ENCODE peak calls at places on chromosomes 13 and 19, in eight cellular contexts. C is suprapubic skin, D is breast epithelium, O is IMR-90, I is spleen, R is GM12878, A is tibial nerve, Y is transverse colon. B is an unnamed sample.

GRCh38 chr19:43596842-43597461 is 557 bp downstream of the ZNF576 start:
- DNase-seq in I (no peak), O (peak; percentile 13), R (no peak), Y (no peak), C (no peak), D (no peak), A (no peak), B (no peak)

GRCh38 chr13:113806104-113806471 is 47.1 kb downstream of the TMEM255B start:
- DNase-seq in D (no peak), R (no peak), C (no peak), Y (no peak), O (no peak), I (no peak), A (no peak), B (no peak)

GRCh38 chr19:39918183-39918651 is 16.2 kb downstream of the FCGBP start:
- DNase-seq in R (no peak), Y (no peak), A (no peak), C (no peak), D (no peak), I (peak; percentile 59), O (no peak), B (no peak)

GRCh38 chr13:41682001-41682400 is 224.7 kb downstream of the RGCC start:
- DNase-seq in R (no peak), A (no peak), C (no peak), D (no peak), O (no peak), I (no peak), Y (no peak), B (no peak)

GRCh38 chr13:110571897-110572777 is 10.6 kb upstream of the RAB20 start:
- DNase-seq in I (peak; percentile 67), C (no peak), A (no peak), D (no peak), Y (no peak), O (no peak), R (no peak), B (no peak)

GRCh38 chr13:34254366-34254765 is 436.4 kb downstream of the RFC3 start:
- DNase-seq in R (no peak), Y (no peak), I (no peak), A (no peak), C (no peak), D (no peak), O (no peak), B (no peak)

GRCh38 chr13:101785858-101786257 is 333.4 kb downstream of the ITGBL1 start:
- DNase-seq in A (no peak), D (no peak), O (peak; percentile 3), Y (no peak), C (no peak), R (no peak), I (no peak), B (no peak)

GRCh38 chr13:25406377-25406776 is 34.6 kb downstream of the ATP8A2 start:
- DNase-seq in R (no peak), D (no peak), Y (no peak), I (no peak), A (no peak), O (no peak), C (no peak), B (no peak)

GRCh38 chr13:108156749-108157148 is 58.6 kb downstream of the LIG4 start:
- DNase-seq in D (no peak), A (no peak), I (no peak), O (no peak), R (no peak), Y (no peak), C (no peak), B (no peak)

GRCh38 chr13:39536906-39537305 is 66.1 kb downstream of the LHFPL6 start:
- DNase-seq in C (no peak), A (no peak), Y (no peak), R (no peak), O (no peak), I (no peak), D (no peak), B (no peak)

GRCh38 chr19:17719730-17720486 is 628 bp downstream of the MAP1S start:
- DNase-seq in A (no peak), R (no peak), O (no peak), D (peak; percentile 52), Y (peak; percentile 65), I (peak; percentile 85), C (no peak), B (peak; percentile 11)

GRCh38 chr19:3572855-3573161 is at the start of gene HMG20B:
- DNase-seq in A (no peak), D (no peak), I (no peak), C (no peak), O (no peak), Y (no peak), R (no peak), B (no peak)

GRCh38 chr13:51981355-51981754 is 29.9 kb downstream of the ATP7B start:
- DNase-seq in D (no peak), A (no peak), I (no peak), O (no peak), C (no peak), Y (no peak), R (no peak), B (no peak)

GRCh38 chr19:13849991-13850909 is 26.7 kb upstream of the NANOS3 start:
- DNase-seq in D (peak; percentile 79), I (peak; percentile 92), C (peak; percentile 88), A (peak; percentile 77), Y (peak; percentile 86), O (peak; percentile 71), R (no peak), B (peak; percentile 77)

GRCh38 chr19:10474962-10475451 is 28.1 kb downstream of the KEAP1 start:
- DNase-seq in O (no peak), I (no peak), A (no peak), Y (no peak), R (no peak), D (no peak), C (no peak), B (no peak)

GRCh38 chr19:45451181-45451849 is 16.5 kb upstream of the FOSB start:
- DNase-seq in Y (peak; percentile 54), R (no peak), C (peak; percentile 87), D (peak; percentile 71), O (peak; percentile 88), A (no peak), I (no peak), B (no peak)

GRCh38 chr13:26629260-26629659 is 71.8 kb downstream of the WASF3 start:
- DNase-seq in C (no peak), Y (no peak), O (no peak), D (no peak), R (no peak), I (no peak), A (no peak), B (no peak)

GRCh38 chr19:45973564-45974338 is at the start of gene NOVA2:
- DNase-seq in D (peak; percentile 29), I (peak; percentile 83), R (peak; percentile 19), Y (peak; percentile 27), O (peak; percentile 36), C (no peak), A (peak; percentile 43), B (no peak)

GRCh38 chr19:22140356-22140755 is 56.4 kb downstream of the ZNF676 start:
- DNase-seq in A (no peak), C (no peak), Y (no peak), R (no peak), I (no peak), O (no peak), D (no peak), B (no peak)

GRCh38 chr19:22144394-22144793 is 52.4 kb downstream of the ZNF676 start:
- DNase-seq in A (no peak), C (no peak), I (no peak), O (peak; percentile 10), Y (no peak), R (no peak), D (no peak), B (no peak)
- H3K4me3 ChIP-seq in A (no peak overlapping the region), C (no peak overlapping the region), I (no peak overlapping the region), O (no peak overlapping the region), Y (no peak overlapping the region), R (no peak overlapping the region), D (no peak overlapping the region), B (no peak overlapping the region)

GRCh38 chr19:35169226-35169995 is 14.9 kb downstream of the FXYD5 start:
- DNase-seq in I (no peak), O (no peak), C (no peak), A (no peak), D (no peak), R (no peak), Y (no peak), B (no peak)
- H3K27ac ChIP-seq in I (peak overlapping the region; percentile 22), O (no peak overlapping the region), C (peak overlapping the region; percentile 4), A (peak overlapping the region; percentile 46), D (peak overlapping the region; percentile 80), R (no peak overlapping the region), Y (no peak overlapping the region), B (no peak overlapping the region)

GRCh38 chr19:1247747-1248453 is 483 bp upstream of the MIDN start:
- DNase-seq in C (peak; percentile 89), R (no peak), I (peak; percentile 96), Y (peak; percentile 82), D (no peak), A (no peak), O (peak; percentile 70), B (peak; percentile 40)

GRCh38 chr19:1243768-1244692 is 2.5 kb downstream of the ATP5F1D start:
- DNase-seq in O (peak; percentile 77), D (peak; percentile 88), Y (peak; percentile 91), R (no peak), I (peak; percentile 97), C (peak; percentile 94), A (peak; percentile 75), B (peak; percentile 87)

GRCh38 chr19:1245884-1246816 is 2.2 kb upstream of the MIDN start:
- DNase-seq in O (no peak), C (peak; percentile 86), I (peak; percentile 88), R (no peak), A (no peak), Y (peak; percentile 88), D (no peak), B (peak; percentile 82)

GRCh38 chr19:1245468-1245867 is 2.9 kb upstream of the MIDN start:
- DNase-seq in D (no peak), R (no peak), O (no peak), A (no peak), Y (no peak), I (no peak), C (no peak), B (no peak)

DNA sequence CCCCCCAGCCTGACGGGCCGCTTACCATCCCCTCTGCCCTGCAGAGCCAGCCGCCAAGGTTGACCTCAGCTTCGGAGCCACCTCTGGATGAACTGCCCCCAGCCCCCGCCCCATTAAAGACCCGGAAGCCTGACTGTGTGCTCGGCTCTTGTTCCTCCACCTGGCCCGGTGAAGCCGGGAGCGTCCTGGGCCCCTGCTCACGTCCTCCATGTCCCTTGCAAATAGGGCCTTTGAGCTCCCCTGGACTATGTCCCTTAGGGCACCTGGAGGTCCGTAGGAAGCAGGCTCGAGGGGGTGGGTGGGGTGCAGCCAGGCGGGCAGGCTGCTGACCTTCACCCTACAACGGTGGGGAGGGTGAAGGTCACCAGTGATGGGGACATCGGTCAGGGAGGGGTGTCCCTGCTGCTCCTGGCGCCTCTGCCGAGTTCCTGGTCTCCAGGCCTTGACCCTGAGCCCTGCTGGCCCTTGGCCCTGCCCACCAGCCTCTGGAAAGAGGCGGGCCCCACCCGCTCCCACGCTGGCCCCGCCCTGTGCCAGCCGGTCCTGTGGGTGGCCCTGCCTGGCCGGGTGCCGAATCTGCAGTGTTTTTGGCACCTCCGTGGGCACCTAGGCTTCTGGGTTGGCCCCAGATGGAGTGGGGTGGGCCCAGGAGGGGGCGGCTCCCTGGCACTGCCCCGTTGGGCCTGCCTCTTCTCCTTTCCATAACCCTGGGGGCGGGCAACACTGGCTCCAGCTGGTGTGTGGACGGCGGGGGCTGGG is 3.3 kb downstream of the ATP5F1D start:
- DNase-seq in Y (peak; percentile 85), I (peak; percentile 92), D (no peak), O (no peak), C (peak; percentile 88), R (no peak), A (no peak), B (peak; percentile 56)
- TF ChIP-seq POLR2A in Y (peak; percentile 37), I (no peak), D (no peak), O (no peak), C (no peak), R (no peak), A (no peak), B (peak; percentile 24)

GRCh38 chr19:30228113-30228725 is 144.0 kb upstream of the ZNF536 start:
- DNase-seq in D (no peak), R (no peak), I (no peak), O (no peak), Y (peak; percentile 13), A (no peak), C (no peak), B (no peak)
- H3K4me3 ChIP-seq in D (peak overlapping the region; percentile 60), R (no peak overlapping the region), I (peak overlapping the region; percentile 53), O (peak overlapping the region; percentile 10), Y (peak overlapping the region; percentile 44), A (peak overlapping the region; percentile 69), C (peak overlapping the region; percentile 64), B (peak overlapping the region; percentile 45)

B was measured in prostate gland.